ENCODE peak calls at places on chromosomes 5 and 9, in ten cellular contexts. I is NCI-H2081; T is CD8-positive, alpha-beta T cell; B is osteocyte; C is HS-5; S is SHP77 treated with DMSO at 0.1 percent for 48 hours; F is WERI-Rb-1; W is activated CD8-positive, alpha-beta T cell treated with anti-CD3 and anti-CD28 coated beads for 36 hours; Q is GDM1; U is choroid plexus epithelial cell. X is an unnamed sample.

GRCh38 chr9:123990427-123990826 is 21.1 kb upstream of the LHX2 start:
- DNase-seq in I (no peak), S (no peak), Q (no peak), B (no peak), W (no peak), T (no peak), F (no peak), C (no peak), U (no peak), X (no peak)

GRCh38 chr9:85859751-85860150 is 81.2 kb upstream of the NAA35 start:
- DNase-seq in I (no peak), B (no peak), W (no peak), T (no peak), Q (no peak), C (no peak), F (no peak), U (no peak), S (no peak), X (no peak)

GRCh38 chr5:6567068-6567467 is 65.8 kb downstream of the NSUN2 start:
- DNase-seq in I (no peak), Q (no peak), S (no peak), F (no peak), W (no peak), U (no peak), B (no peak), C (no peak), T (no peak), X (no peak)

GRCh38 chr5:171322527-171322926 is 13.5 kb downstream of the TLX3 start:
- DNase-seq in B (no peak), Q (no peak), C (no peak), U (no peak), T (no peak), I (no peak), F (no peak), W (no peak), S (no peak), X (no peak)

GRCh38 chr9:27261517-27262211 is 35.3 kb downstream of the EQTN start:
- DNase-seq in C (no peak), B (no peak), S (no peak), U (peak; percentile 51), W (no peak), T (no peak), I (no peak), Q (no peak), F (no peak), X (no peak)

GRCh38 chr9:114225534-114226288 is 70.4 kb downstream of the COL27A1 start:
- DNase-seq in F (no peak), Q (no peak), I (no peak), T (no peak), U (no peak), B (no peak), S (no peak), C (peak; percentile 77), W (no peak), X (no peak)

GRCh38 chr5:59093329-59093728 is 510.5 kb downstream of the RAB3C start:
- DNase-seq in Q (no peak), I (no peak), S (no peak), F (no peak), T (no peak), U (peak; percentile 39), W (no peak), C (no peak), B (no peak), X (no peak)

GRCh38 chr5:58887311-58887710 is 304.4 kb downstream of the RAB3C start:
- DNase-seq in U (no peak), Q (no peak), B (no peak), W (no peak), T (no peak), F (no peak), I (no peak), C (no peak), S (no peak), X (no peak)

GRCh38 chr9:118992813-118993747 is 376.2 kb downstream of the BRINP1 start:
- DNase-seq in C (no peak), S (no peak), I (no peak), B (no peak), W (no peak), F (no peak), T (no peak), Q (no peak), U (no peak), X (no peak)

GRCh38 chr5:53355930-53356329 is 124.5 kb upstream of the FST start:
- DNase-seq in U (no peak), B (no peak), T (no peak), Q (no peak), C (no peak), F (no peak), S (no peak), W (no peak), I (no peak), X (no peak)

X was measured in AG04449.